ENCODE peak calls at places on chromosomes 11 and 22, in eight cellular contexts. F, I, B, N, Z, X, P and W are unnamed samples.
A peak's percentile ranks its signal among the peaks of the same experiment; 100 is the strongest.

GRCh38 chr11:32015435-32015834 is 75.4 kb upstream of the RCN1 start:
- DNase-seq in F (no peak), I (no peak), B (no peak), N (no peak), Z (no peak), X (no peak), P (no peak), W (no peak)

GRCh38 chr11:85821636-85822035 is 10.7 kb upstream of the SYTL2 start:
- DNase-seq in F (no peak), I (no peak), B (no peak), N (no peak), Z (no peak), X (peak; percentile 42), P (no peak), W (no peak)

GRCh38 chr11:102592634-102593581 is 32.2 kb downstream of the MMP20 start:
- DNase-seq in F (no peak), I (no peak), B (peak; percentile 55), N (no peak), Z (no peak), X (no peak), P (no peak), W (peak; percentile 84)

GRCh38 chr11:116703421-116703820 is 69.4 kb downstream of the BUD13 start:
- DNase-seq in F (no peak), I (no peak), B (no peak), N (no peak), Z (no peak), X (peak; percentile 21), P (no peak), W (no peak)

GRCh38 chr22:50521710-50522109 is 3.7 kb downstream of the SCO2 start:
- DNase-seq in F (no peak), I (no peak), B (no peak), N (no peak), Z (no peak), X (no peak), P (no peak), W (no peak)

GRCh38 chr11:116172156-116172555 is 600.6 kb downstream of the BUD13 start:
- DNase-seq in F (peak; percentile 13), I (no peak), B (no peak), N (no peak), Z (peak; percentile 86), X (no peak), P (no peak), W (no peak)

GRCh38 chr22:47111626-47112373 is 349.4 kb downstream of the TBC1D22A start:
- DNase-seq in F (no peak), I (no peak), B (no peak), N (no peak), Z (no peak), X (no peak), P (peak; percentile 46), W (no peak)

GRCh38 chr11:116461789-116462188 is 311.0 kb downstream of the BUD13 start:
- DNase-seq in F (no peak), I (no peak), B (no peak), N (no peak), Z (no peak), X (no peak), P (no peak), W (no peak)

GRCh38 chr11:118917488-118918127 is 8.1 kb downstream of the BCL9L start:
- DNase-seq in F (peak; percentile 65), I (peak; percentile 68), B (peak; percentile 87), N (no peak), Z (no peak), X (peak; percentile 54), P (peak; percentile 82), W (no peak)

GRCh38 chr11:120548682-120549209 is 37.2 kb downstream of the GRIK4 start:
- DNase-seq in F (no peak), I (no peak), B (no peak), N (no peak), Z (no peak), X (no peak), P (no peak), W (no peak)

GRCh38 chr11:2586091-2586792 is 113.6 kb downstream of the KCNQ1OT1 start:
- DNase-seq in F (peak; percentile 26), I (no peak), B (peak; percentile 32), N (no peak), Z (peak; percentile 84), X (peak; percentile 3), P (peak; percentile 55), W (no peak)

GRCh38 chr22:44427506-44428470 is 70.2 kb downstream of the RTL6 start:
- DNase-seq in F (no peak), I (no peak), B (no peak), N (no peak), Z (no peak), X (no peak), P (no peak), W (no peak)

GRCh38 chr11:134157451-134157850 is 66.3 kb downstream of the NCAPD3 start:
- DNase-seq in F (no peak), I (no peak), B (no peak), N (no peak), Z (peak; percentile 7), X (no peak), P (no peak), W (no peak)
- H3K36me3 ChIP-seq in F (peaks cover 48% of the 10 kb centered on the region), I (peaks cover 89% of the 10 kb centered on the region), B (peaks cover 55% of the 10 kb centered on the region), N (peaks cover 20% of the 10 kb centered on the region), Z (peaks cover 10% of the 10 kb centered on the region), X (no peaks in the 10 kb centered on the region), P (no peaks in the 10 kb centered on the region), W (no peaks in the 10 kb centered on the region)

GRCh38 chr11:95378106-95378505 is 147.1 kb upstream of the SESN3 start:
- DNase-seq in F (no peak), I (no peak), B (no peak), N (no peak), Z (no peak), X (no peak), P (no peak), W (no peak)
- H3K4me1 ChIP-seq in F (no peaks in the 10 kb centered on the region), I (no peaks in the 10 kb centered on the region), B (no peaks in the 10 kb centered on the region), N (no peaks in the 10 kb centered on the region), Z (no peaks in the 10 kb centered on the region), X (peaks cover 6% of the 10 kb centered on the region), P (no peaks in the 10 kb centered on the region), W (no peaks in the 10 kb centered on the region)

GRCh38 chr22:31833930-31834329 is 80.1 kb downstream of the DEPDC5 start:
- DNase-seq in F (no peak), I (no peak), B (no peak), N (no peak), Z (no peak), X (no peak), P (no peak), W (no peak)
- H3K36me3 ChIP-seq in F (peaks cover 16% of the 10 kb centered on the region), I (peaks cover 79% of the 10 kb centered on the region), B (peaks cover 70% of the 10 kb centered on the region), N (peaks cover 22% of the 10 kb centered on the region), Z (peaks cover 7% of the 10 kb centered on the region), X (no peaks in the 10 kb centered on the region), P (no peaks in the 10 kb centered on the region), W (peaks cover 17% of the 10 kb centered on the region)

GRCh38 chr11:15557831-15558230 is 443.1 kb downstream of the INSC start:
- DNase-seq in F (no peak), I (no peak), B (no peak), N (no peak), Z (no peak), X (no peak), P (no peak), W (peak; percentile 44)
- H3K4me1 ChIP-seq in F (no peaks in the 10 kb centered on the region), I (no peaks in the 10 kb centered on the region), B (no peaks in the 10 kb centered on the region), N (no peaks in the 10 kb centered on the region), Z (no peaks in the 10 kb centered on the region), X (no peaks in the 10 kb centered on the region), P (no peaks in the 10 kb centered on the region), W (peaks cover 4% of the 10 kb centered on the region)

DNA sequence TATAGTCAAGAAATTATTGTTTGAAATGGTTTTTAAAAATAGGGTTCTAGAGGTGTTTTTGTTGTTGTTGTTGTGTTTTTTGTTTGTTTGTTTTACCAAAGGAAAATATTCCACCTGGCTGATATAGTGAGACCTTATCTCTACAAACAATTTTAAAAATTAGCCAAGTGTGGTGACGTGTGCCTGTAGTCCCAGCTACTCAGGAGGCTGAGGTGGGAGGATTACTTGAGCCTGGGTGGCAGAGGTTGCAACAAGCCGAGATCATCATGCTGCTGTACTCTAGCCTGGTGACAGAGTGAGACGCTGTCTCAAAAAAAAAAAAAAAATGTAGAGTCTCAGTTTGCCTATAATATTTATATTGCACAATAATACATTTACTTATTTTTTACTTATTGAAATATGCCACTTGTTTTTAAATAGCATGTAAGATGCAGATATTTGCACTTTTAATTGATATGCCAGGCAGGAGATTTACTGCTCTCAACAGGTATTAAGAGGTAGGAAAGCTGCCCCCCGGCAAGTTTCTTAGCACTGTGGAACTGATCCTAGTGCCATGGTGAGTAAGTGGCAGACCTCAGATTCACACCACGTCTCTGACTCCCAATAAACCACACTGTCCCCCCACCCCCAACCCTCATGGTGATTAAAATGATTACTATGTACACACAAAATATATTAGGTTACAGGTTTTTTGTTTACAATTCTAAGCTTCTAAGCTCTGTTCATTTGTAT is 157.4 kb downstream of the TEAD1 start:
- DNase-seq in F (no peak), I (no peak), B (no peak), N (no peak), Z (no peak), X (no peak), P (no peak), W (no peak)
- H3K36me3 ChIP-seq in F (no peaks in the 10 kb centered on the region), I (no peaks in the 10 kb centered on the region), B (no peaks in the 10 kb centered on the region), N (no peaks in the 10 kb centered on the region), Z (no peaks in the 10 kb centered on the region), X (no peaks in the 10 kb centered on the region), P (no peaks in the 10 kb centered on the region), W (no peaks in the 10 kb centered on the region)

GRCh38 chr22:37194750-37195149 is 6.7 kb upstream of the C1QTNF6 start:
- DNase-seq in F (no peak), I (no peak), B (peak; percentile 6), N (no peak), Z (no peak), X (no peak), P (no peak), W (no peak)
- H3K4me1 ChIP-seq in F (peaks cover 16% of the 10 kb centered on the region), I (peaks cover 7% of the 10 kb centered on the region), B (peaks cover 20% of the 10 kb centered on the region), N (peaks cover 44% of the 10 kb centered on the region), Z (peaks cover 39% of the 10 kb centered on the region), X (peaks cover 28% of the 10 kb centered on the region), P (peaks cover 25% of the 10 kb centered on the region), W (peaks cover 17% of the 10 kb centered on the region)

GRCh38 chr11:94871491-94872185 is 101.7 kb downstream of the CWC15 start:
- DNase-seq in F (no peak), I (no peak), B (no peak), N (no peak), Z (peak; percentile 79), X (no peak), P (no peak), W (no peak)

GRCh38 chr11:94866936-94867795 is 99.0 kb downstream of the AMOTL1 start:
- DNase-seq in F (no peak), I (no peak), B (no peak), N (no peak), Z (peak; percentile 45), X (no peak), P (no peak), W (no peak)

GRCh38 chr11:94868468-94868867 is 100.3 kb downstream of the AMOTL1 start:
- DNase-seq in F (no peak), I (no peak), B (no peak), N (no peak), Z (peak; percentile 77), X (no peak), P (no peak), W (no peak)

GRCh38 chr11:94870422-94870821 is 102.3 kb downstream of the AMOTL1 start:
- DNase-seq in F (no peak), I (no peak), B (no peak), N (no peak), Z (peak; percentile 42), X (no peak), P (no peak), W (no peak)

DNA sequence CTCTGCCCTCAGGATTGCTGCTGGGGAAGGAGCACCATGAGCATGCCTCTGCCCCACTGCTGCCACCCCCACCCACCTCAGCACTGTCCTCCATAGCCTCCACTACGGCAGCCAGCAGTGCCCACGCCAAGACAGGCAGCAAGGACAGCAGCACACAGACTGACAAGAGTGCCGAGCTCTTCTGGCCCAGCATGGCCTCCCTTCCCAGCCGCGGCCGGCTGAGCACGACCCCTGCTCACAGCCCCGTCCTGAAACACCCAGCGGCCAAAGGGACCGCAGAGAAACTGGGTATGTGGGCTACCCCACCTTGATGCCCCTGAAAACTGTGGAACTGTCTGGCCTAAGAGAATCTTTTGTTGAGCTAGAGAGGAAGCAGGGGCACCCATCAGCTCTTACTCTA is 101.0 kb downstream of the AMOTL1 start:
- DNase-seq in F (no peak), I (no peak), B (no peak), N (no peak), Z (peak; percentile 45), X (no peak), P (no peak), W (no peak)
- H3K36me3 ChIP-seq in F (peaks cover 65% of the 10 kb centered on the region), I (peaks cover 92% of the 10 kb centered on the region), B (peaks cover 42% of the 10 kb centered on the region), N (no peaks in the 10 kb centered on the region), Z (peaks cover 72% of the 10 kb centered on the region), X (no peaks in the 10 kb centered on the region), P (no peaks in the 10 kb centered on the region), W (no peaks in the 10 kb centered on the region)